ENCODE peak calls at places on chromosome 20, in seven cellular contexts. W is psoas muscle, E is AG04449, R is Peyer's patch, V is astrocyte of the spinal cord, B is heart right ventricle, Z is esophagus squamous epithelium. K is an unnamed sample.

GRCh38 chr20:52056203-52057062 is 135.1 kb downstream of the ZFP64 start:
- DNase-seq in W (no peak), E (peak; percentile 78), R (no peak), V (peak; percentile 92), B (no peak), Z (no peak), K (no peak)

GRCh38 chr20:3248167-3248992 is 9.4 kb upstream of the SLC4A11 start:
- DNase-seq in W (peak; percentile 50), E (no peak), R (no peak), V (peak; percentile 36), B (peak; percentile 24), Z (no peak), K (no peak)

GRCh38 chr20:8860011-8860495 is 208.8 kb upstream of the PLCB4 start:
- DNase-seq in W (no peak), E (peak; percentile 92), R (no peak), V (peak; percentile 88), B (no peak), Z (no peak), K (peak; percentile 68)

GRCh38 chr20:48803522-48804053 is 24.2 kb downstream of the PREX1 start:
- DNase-seq in W (no peak), E (no peak), R (no peak), V (no peak), B (no peak), Z (no peak), K (no peak)

GRCh38 chr20:11158146-11158545 is 484.3 kb upstream of the JAG1 start:
- DNase-seq in W (no peak), E (no peak), R (no peak), V (no peak), B (no peak), Z (no peak), K (no peak)

GRCh38 chr20:48626226-48626937 is 201.4 kb downstream of the PREX1 start:
- DNase-seq in W (no peak), E (peak; percentile 40), R (no peak), V (no peak), B (no peak), Z (no peak), K (no peak)

GRCh38 chr20:6421321-6422030 is 298.6 kb upstream of the FERMT1 start:
- DNase-seq in W (no peak), E (no peak), R (no peak), V (no peak), B (no peak), Z (no peak), K (no peak)

GRCh38 chr20:10619427-10619826 is 54.4 kb downstream of the JAG1 start:
- DNase-seq in W (no peak), E (peak; percentile 88), R (no peak), V (peak; percentile 93), B (no peak), Z (no peak), K (peak; percentile 84)

GRCh38 chr20:48725589-48725991 is 102.2 kb downstream of the PREX1 start:
- DNase-seq in W (no peak), E (no peak), R (no peak), V (no peak), B (no peak), Z (no peak), K (peak; percentile 4)

GRCh38 chr20:32751309-32752020 is 8.2 kb upstream of the COMMD7 start:
- DNase-seq in W (no peak), E (no peak), R (no peak), V (no peak), B (no peak), Z (no peak), K (no peak)

DNA sequence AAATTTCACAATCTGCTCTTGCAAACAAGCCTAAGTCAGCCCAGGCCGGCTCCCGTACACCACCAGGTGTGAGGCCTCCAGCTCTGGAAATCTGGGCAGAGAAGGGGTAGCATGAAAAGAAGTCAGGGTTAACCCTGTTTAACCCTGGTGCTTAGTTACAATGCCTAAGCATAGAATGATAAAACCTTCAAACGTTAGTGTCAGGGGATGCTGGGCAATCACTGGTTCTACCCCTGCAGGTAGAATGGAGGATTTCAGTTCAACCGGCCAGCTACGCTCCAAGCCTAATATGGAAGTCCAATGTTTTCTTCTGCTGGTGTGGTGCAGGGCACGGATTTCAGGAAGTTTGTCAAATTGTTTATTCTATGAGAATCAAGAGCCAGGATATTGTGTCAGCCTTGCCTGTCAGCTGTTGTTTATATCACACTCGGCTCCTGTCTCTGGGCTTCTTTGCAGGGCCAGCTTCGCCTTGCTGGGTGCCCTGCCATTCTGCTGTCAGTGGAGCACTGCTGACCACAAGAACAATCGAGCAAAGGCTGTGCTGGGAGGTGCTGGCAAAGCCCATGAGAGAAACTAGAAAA is 20.2 kb upstream of the CD93 start:
- DNase-seq in W (no peak), E (no peak), R (no peak), V (no peak), B (peak; percentile 44), Z (no peak), K (no peak)
- TF ChIP-seq CTCF in W (no peak), E (no peak), R (peak; percentile 25), V (no peak), B (no peak), Z (peak; percentile 28), K (no peak)

GRCh38 chr20:50338479-50339195 is 148.0 kb downstream of the CEBPB start:
- DNase-seq in W (no peak), E (no peak), R (peak; percentile 37), V (peak; percentile 55), B (no peak), Z (no peak), K (no peak)
- H3K4me3 ChIP-seq in W (no peak overlapping the region), E (peak overlapping the region; percentile 12), R (no peak overlapping the region), V (no peak overlapping the region), B (no peak overlapping the region), Z (no peak overlapping the region), K (no peak overlapping the region)

DNA sequence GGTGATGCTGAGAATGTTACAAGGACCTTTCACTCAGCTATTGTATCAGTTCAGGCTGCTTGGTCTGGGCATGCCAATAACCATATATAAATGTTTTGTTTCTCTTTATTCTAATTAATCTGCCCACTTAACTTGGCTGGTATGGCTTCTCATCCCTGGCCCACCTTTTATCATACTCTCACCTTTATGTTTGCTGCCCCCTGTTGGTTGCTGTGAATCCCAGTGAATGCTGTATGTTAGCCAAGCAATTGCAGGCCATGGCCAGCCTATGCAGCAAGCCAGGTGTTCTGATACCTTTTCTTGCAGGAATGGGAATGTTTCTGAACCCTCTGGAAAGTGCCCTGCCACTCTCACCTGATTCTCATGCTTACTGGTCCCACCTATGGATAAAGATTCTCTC is 54.6 kb downstream of the PCSK2 start:
- DNase-seq in W (no peak), E (no peak), R (no peak), V (no peak), B (no peak), Z (no peak), K (no peak)
- TF ChIP-seq CTCF in W (no peak), E (peak; percentile 47), R (peak; percentile 5), V (peak; percentile 6), B (no peak), Z (no peak), K (peak; percentile 57)

GRCh38 chr20:37204056-37204455 is 24.7 kb upstream of the MROH8 start:
- DNase-seq in W (no peak), E (no peak), R (no peak), V (no peak), B (no peak), Z (no peak), K (no peak)

GRCh38 chr20:37200926-37201826 is 21.8 kb upstream of the MROH8 start:
- DNase-seq in W (no peak), E (no peak), R (no peak), V (no peak), B (no peak), Z (no peak), K (no peak)

GRCh38 chr20:37200376-37200775 is 21.0 kb upstream of the MROH8 start:
- DNase-seq in W (no peak), E (no peak), R (no peak), V (no peak), B (no peak), Z (no peak), K (no peak)

GRCh38 chr20:37201827-37202162 is 22.4 kb upstream of the MROH8 start:
- DNase-seq in W (no peak), E (no peak), R (no peak), V (no peak), B (no peak), Z (no peak), K (no peak)

GRCh38 chr20:37202267-37202943 is 23.1 kb upstream of the MROH8 start:
- DNase-seq in W (no peak), E (peak; percentile 96), R (no peak), V (peak; percentile 94), B (peak; percentile 16), Z (no peak), K (peak; percentile 68)
- H3K4me3 ChIP-seq in W (no peak overlapping the region), E (peak overlapping the region; percentile 47), R (no peak overlapping the region), V (no peak overlapping the region), B (no peak overlapping the region), Z (no peak overlapping the region), K (no peak overlapping the region)

GRCh38 chr20:64131406-64131805 is 24.0 kb upstream of the NPBWR2 start:
- DNase-seq in W (no peak), E (no peak), R (no peak), V (no peak), B (no peak), Z (no peak), K (no peak)
- TF ChIP-seq CTCF in W (no peak), E (peak; percentile 43), R (no peak), V (peak; percentile 37), B (no peak), Z (no peak), K (peak; percentile 46)

GRCh38 chr20:4445780-4446179 is 275.9 kb upstream of the PRND start:
- DNase-seq in W (no peak), E (no peak), R (no peak), V (no peak), B (no peak), Z (no peak), K (no peak)

GRCh38 chr20:4453369-4453768 is 268.3 kb upstream of the PRND start:
- DNase-seq in W (no peak), E (no peak), R (no peak), V (no peak), B (no peak), Z (no peak), K (no peak)

GRCh38 chr20:4445331-4445730 is 276.4 kb upstream of the PRND start:
- DNase-seq in W (no peak), E (no peak), R (no peak), V (no peak), B (no peak), Z (no peak), K (no peak)

GRCh38 chr20:4451487-4451886 is 270.2 kb upstream of the PRND start:
- DNase-seq in W (no peak), E (no peak), R (no peak), V (no peak), B (no peak), Z (no peak), K (no peak)

DNA sequence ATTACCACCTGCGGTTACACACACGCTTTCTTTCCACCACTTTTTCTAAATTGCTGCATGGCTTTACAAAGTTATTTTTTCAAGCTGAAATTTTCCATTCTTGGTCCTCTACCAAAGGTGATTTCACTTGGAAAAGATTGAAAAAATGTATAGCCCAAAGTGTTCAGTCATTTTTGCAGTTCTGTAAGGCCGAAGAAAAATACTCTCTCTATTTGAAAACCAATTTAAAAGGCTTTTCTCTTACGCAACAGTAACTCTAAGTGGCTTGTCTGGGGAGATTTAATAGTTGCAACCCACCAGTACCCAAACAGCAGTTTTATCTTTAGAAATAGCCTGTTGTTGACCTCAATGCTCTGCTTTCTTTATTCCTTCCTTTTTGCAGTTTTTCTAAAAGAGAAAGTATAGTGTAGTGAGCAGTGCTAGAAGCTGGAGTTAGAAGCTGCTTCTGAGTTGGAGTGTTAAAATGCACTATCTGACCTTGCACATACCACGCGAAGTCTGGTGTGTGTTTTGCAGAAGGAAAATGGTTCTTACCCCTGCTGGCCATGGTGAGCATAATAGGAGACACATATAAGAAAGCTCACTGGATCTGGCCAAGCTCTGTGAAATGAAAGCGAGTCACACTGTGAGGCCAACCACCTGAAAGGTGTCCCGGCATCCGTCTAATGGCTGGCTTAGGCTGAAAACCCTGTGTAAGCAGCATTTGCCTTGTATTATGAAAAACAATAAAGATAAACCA is 271.6 kb upstream of the PRND start:
- DNase-seq in W (no peak), E (peak; percentile 36), R (no peak), V (peak; percentile 58), B (no peak), Z (no peak), K (peak; percentile 60)
- H3K4me3 ChIP-seq in W (no peak overlapping the region), E (no peak overlapping the region), R (no peak overlapping the region), V (no peak overlapping the region), B (no peak overlapping the region), Z (no peak overlapping the region), K (peak overlapping the region; percentile 5)